ENCODE peak calls at places on chromosomes 3 and 15, in seven cellular contexts. H is GM04504, N is MM.1S, T is ovary, B is RPMI8226, K is psoas muscle, X is HS-27A. P is an unnamed sample.

GRCh38 chr3:30597131-30597768 is 9.2 kb upstream of the TGFBR2 start:
- DNase-seq in N (no peak), T (no peak), B (no peak), H (peak), K (no peak), X (no peak), P (no peak)

GRCh38 chr3:52047295-52047960 is 8.9 kb downstream of the DUSP7 start:
- DNase-seq in X (no peak), N (no peak), T (no peak), K (no peak), B (no peak), H (no peak), P (no peak)

GRCh38 chr15:26087395-26087794 is 224.3 kb upstream of the ATP10A start:
- DNase-seq in H (peak), T (no peak), N (no peak), B (no peak), K (no peak), X (no peak), P (no peak)

GRCh38 chr15:31843426-31844055 is 186.8 kb upstream of the CHRNA7 start:
- DNase-seq in B (no peak), X (no peak), T (no peak), H (no peak), N (no peak), K (no peak), P (no peak)

GRCh38 chr15:75203017-75203907 is 1.6 kb downstream of the C15orf39 start:
- DNase-seq in X (no peak), B (peak), T (no peak), K (no peak), N (no peak), H (no peak), P (no peak)

GRCh38 chr3:168952551-168952950 is 711.0 kb downstream of the MECOM start:
- DNase-seq in H (peak), B (no peak), X (no peak), T (no peak), K (no peak), N (peak), P (no peak)

GRCh38 chr3:130838898-130839572 is 54.8 kb upstream of the ATP2C1 start:
- DNase-seq in N (no peak), T (no peak), H (no peak), K (no peak), B (peak), X (no peak), P (no peak)

GRCh38 chr15:52095597-52096262 is 16.8 kb downstream of the BCL2L10 start:
- DNase-seq in B (no peak), H (peak), N (no peak), K (no peak), T (no peak), X (peak), P (no peak)

GRCh38 chr3:15899438-15899837 is 101.7 kb upstream of the ANKRD28 start:
- DNase-seq in H (peak), X (peak), N (no peak), T (no peak), K (no peak), B (no peak), P (no peak)

GRCh38 chr15:69509131-69509530 is 56.5 kb downstream of the RPLP1 start:
- DNase-seq in K (no peak), T (no peak), X (no peak), H (no peak), B (no peak), N (no peak), P (no peak)

GRCh38 chr3:48863122-48863521 is 15.4 kb upstream of the PRKAR2A start:
- DNase-seq in K (peak), H (no peak), B (no peak), N (no peak), X (no peak), T (no peak), P (no peak)

GRCh38 chr3:30073622-30074021 is 532.8 kb upstream of the TGFBR2 start:
- DNase-seq in T (no peak), N (no peak), K (no peak), X (no peak), H (no peak), B (no peak), P (peak)

GRCh38 chr3:47012342-47013230 is 33.1 kb downstream of the NBEAL2 start:
- DNase-seq in B (no peak), H (no peak), X (no peak), N (no peak), K (no peak), T (no peak), P (no peak)

GRCh38 chr3:9678493-9678892 is 25.1 kb upstream of the CPNE9 start:
- DNase-seq in N (no peak), K (no peak), B (no peak), T (no peak), H (no peak), X (no peak), P (no peak)

GRCh38 chr3:31562525-31562924 is 29.8 kb downstream of the STT3B start:
- DNase-seq in K (peak), T (no peak), H (no peak), N (no peak), B (peak), X (no peak), P (no peak)

GRCh38 chr15:55750706-55751105 is 7.8 kb upstream of the PRTG start:
- DNase-seq in N (no peak), X (no peak), K (no peak), B (no peak), T (no peak), H (no peak), P (no peak)

GRCh38 chr3:114967168-114967567 is 179.9 kb downstream of the ZBTB20 start:
- DNase-seq in T (no peak), N (no peak), K (no peak), X (no peak), B (no peak), H (no peak), P (no peak)

GRCh38 chr3:67654832-67655152 is 380 bp upstream of the SUCLG2 start:
- DNase-seq in B (no peak), N (no peak), H (no peak), K (no peak), X (no peak), T (no peak), P (peak)

GRCh38 chr3:187920871-187921270 is 175.6 kb upstream of the BCL6 start:
- DNase-seq in B (no peak), X (no peak), T (peak), N (no peak), K (peak), H (peak), P (no peak)

GRCh38 chr3:68295457-68295856 is 636.9 kb downstream of the TAFA4 start:
- DNase-seq in N (no peak), B (no peak), X (no peak), H (no peak), T (no peak), K (no peak), P (no peak)

GRCh38 chr15:85022860-85023403 is 41.3 kb downstream of the PDE8A start:
- DNase-seq in N (no peak), T (no peak), X (no peak), B (no peak), H (no peak), K (no peak), P (no peak)

GRCh38 chr15:99439524-99439835 is 126.3 kb upstream of the MEF2A start:
- DNase-seq in X (no peak), K (peak), B (no peak), T (peak), N (no peak), H (no peak), P (no peak)

GRCh38 chr3:58353722-58354553 is 21.2 kb downstream of the PXK start:
- DNase-seq in H (no peak), N (no peak), K (no peak), B (no peak), T (no peak), X (no peak), P (no peak)

GRCh38 chr3:194574639-194575483 is 58.4 kb downstream of the TMEM44 start:
- DNase-seq in B (no peak), N (no peak), T (no peak), K (no peak), H (no peak), X (no peak), P (no peak)

P was measured in NCI-H2227 treated with DMSO at 0.1 percent for 48 hours.